ENCODE peak calls at places on chromosomes 12 and 14, in six cellular contexts. Y is MM.1S, V is anterior cingulate cortex, T is T-helper 17 cell, W is mucosa of descending colon, A is NCI-H2081 treated with DMSO at 0.1 percent for 48 hours. N is an unnamed sample.

GRCh38 chr12:113980537-113981337 is 14.6 kb upstream of the RBM19 start:
- DNase-seq in Y (peak; percentile 27), V (peak; percentile 8), T (no peak), W (no peak), A (no peak), N (peak; percentile 32)

GRCh38 chr14:93759781-93760307 is 28.4 kb downstream of the PRIMA1 start:
- DNase-seq in Y (no peak), V (no peak), T (no peak), W (no peak), A (no peak), N (peak; percentile 48)

GRCh38 chr14:100906420-100906819 is 2.9 kb upstream of the RTL1 start:
- DNase-seq in Y (no peak), V (no peak), T (no peak), W (no peak), A (no peak), N (no peak)

GRCh38 chr14:86221000-86221399 is 691.1 kb downstream of the FLRT2 start:
- DNase-seq in Y (no peak), V (no peak), T (no peak), W (no peak), A (no peak), N (no peak)

GRCh38 chr12:132450391-132451171 is 39.4 kb upstream of the FBRSL1 start:
- DNase-seq in Y (no peak), V (no peak), T (no peak), W (no peak), A (no peak), N (peak; percentile 39)

GRCh38 chr12:102300824-102301461 is 103.3 kb upstream of the PMCH start:
- DNase-seq in Y (peak; percentile 80), V (no peak), T (no peak), W (no peak), A (no peak), N (no peak)

GRCh38 chr14:49218436-49219092 is 367.6 kb downstream of the RPS29 start:
- DNase-seq in Y (no peak), V (no peak), T (no peak), W (no peak), A (no peak), N (no peak)

GRCh38 chr12:22683131-22683530 is 58.2 kb downstream of the ETNK1 start:
- DNase-seq in Y (no peak), V (no peak), T (no peak), W (no peak), A (no peak), N (no peak)

GRCh38 chr12:6982532-6982931 is 11.8 kb downstream of the EMG1 start:
- DNase-seq in Y (no peak), V (no peak), T (no peak), W (no peak), A (no peak), N (no peak)

GRCh38 chr14:65772901-65773574 is 360.5 kb downstream of the FUT8 start:
- DNase-seq in Y (no peak), V (no peak), T (no peak), W (no peak), A (no peak), N (no peak)

GRCh38 chr12:111074559-111074958 is 154.2 kb upstream of the MYL2 start:
- DNase-seq in Y (no peak), V (no peak), T (no peak), W (no peak), A (no peak), N (no peak)

GRCh38 chr12:41932470-41932991 is 212.1 kb downstream of the GXYLT1 start:
- DNase-seq in Y (no peak), V (peak; percentile 64), T (no peak), W (peak; percentile 62), A (peak; percentile 91), N (peak; percentile 49)

GRCh38 chr14:54132485-54132884 is 175.9 kb upstream of the BMP4 start:
- DNase-seq in Y (no peak), V (no peak), T (no peak), W (no peak), A (no peak), N (no peak)

GRCh38 chr14:106378191-106378590 is 851.8 kb downstream of the TMEM121 start:
- DNase-seq in Y (peak; percentile 34), V (no peak), T (peak; percentile 27), W (no peak), A (no peak), N (no peak)

GRCh38 chr12:8065991-8066594 is at the start of gene C3AR1:
- DNase-seq in Y (peak; percentile 97), V (no peak), T (no peak), W (no peak), A (no peak), N (no peak)

GRCh38 chr12:80485222-80485987 is 41.4 kb downstream of the PTPRQ start:
- DNase-seq in Y (peak; percentile 79), V (no peak), T (no peak), W (no peak), A (peak; percentile 11), N (no peak)

GRCh38 chr12:130761537-130762318 is 45.6 kb upstream of the RIMBP2 start:
- DNase-seq in Y (peak; percentile 46), V (peak; percentile 64), T (peak; percentile 49), W (no peak), A (no peak), N (no peak)

GRCh38 chr12:81167694-81168093 is 89.8 kb downstream of the ACSS3 start:
- DNase-seq in Y (no peak), V (no peak), T (no peak), W (no peak), A (no peak), N (no peak)

GRCh38 chr12:68290126-68290525 is 36.7 kb upstream of the IL22 start:
- DNase-seq in Y (peak; percentile 75), V (no peak), T (no peak), W (no peak), A (no peak), N (no peak)

GRCh38 chr12:97984951-97985350 is 522.3 kb downstream of the RMST start:
- DNase-seq in Y (no peak), V (peak; percentile 8), T (no peak), W (no peak), A (peak; percentile 18), N (peak; percentile 56)

GRCh38 chr14:86641310-86641709 is 1111.4 kb downstream of the FLRT2 start:
- DNase-seq in Y (no peak), V (no peak), T (no peak), W (no peak), A (no peak), N (no peak)

GRCh38 chr14:60643443-60644402 is 5.6 kb downstream of the SIX1 start:
- DNase-seq in Y (no peak), V (no peak), T (no peak), W (no peak), A (no peak), N (no peak)

GRCh38 chr14:33404964-33405574 is 466.4 kb downstream of the NPAS3 start:
- DNase-seq in Y (no peak), V (no peak), T (no peak), W (no peak), A (no peak), N (no peak)

GRCh38 chr12:24770851-24771250 is 178.1 kb downstream of the BCAT1 start:
- DNase-seq in Y (no peak), V (no peak), T (no peak), W (no peak), A (no peak), N (no peak)

GRCh38 chr12:121038861-121039654 is at the start of gene OASL:
- DNase-seq in Y (peak; percentile 36), V (no peak), T (peak; percentile 34), W (peak; percentile 65), A (no peak), N (no peak)